ENCODE peak calls at places on chromosomes 7 and 10, in eight cellular contexts. One of them, this sample, is unnamed.

GRCh38 chr7:22351878-22352277 is 5.1 kb downstream of the RAPGEF5 start:
- DNase-seq in H1: no peak
- DNase-seq in IMR-90: no peak
- DNase-seq in stomach: no peak
- DNase-seq in HCT116: no peak
- DNase-seq in right lobe of liver: no peak
- DNase-seq in suprapubic skin: no peak
- DNase-seq in heart left ventricle: no peak
- DNase-seq in this sample: no peak

GRCh38 chr7:51040777-51041176 is 258.1 kb upstream of the GRB10 start:
- DNase-seq in heart left ventricle: no peak
- DNase-seq in IMR-90: no peak
- DNase-seq in H1: no peak
- DNase-seq in right lobe of liver: no peak
- DNase-seq in HCT116: no peak
- DNase-seq in stomach: no peak
- DNase-seq in suprapubic skin: no peak
- DNase-seq in this sample: no peak

GRCh38 chr7:128863433-128863989 is 855 bp downstream of the ATP6V1F start:
- DNase-seq in heart left ventricle: no peak
- DNase-seq in HCT116: peak; percentile 56
- DNase-seq in IMR-90: peak; percentile 74
- DNase-seq in right lobe of liver: no peak
- DNase-seq in stomach: peak; percentile 42
- DNase-seq in H1: no peak
- DNase-seq in suprapubic skin: no peak
- DNase-seq in this sample: peak; percentile 45

GRCh38 chr7:90749774-90750173 is 153.7 kb downstream of the CDK14 start:
- DNase-seq in heart left ventricle: no peak
- DNase-seq in stomach: no peak
- DNase-seq in IMR-90: peak; percentile 33
- DNase-seq in right lobe of liver: no peak
- DNase-seq in suprapubic skin: no peak
- DNase-seq in HCT116: no peak
- DNase-seq in H1: no peak
- DNase-seq in this sample: no peak

GRCh38 chr10:6321880-6322279 is 119.1 kb downstream of the PFKFB3 start:
- DNase-seq in heart left ventricle: no peak
- DNase-seq in suprapubic skin: no peak
- DNase-seq in right lobe of liver: no peak
- DNase-seq in H1: no peak
- DNase-seq in IMR-90: peak; percentile 59
- DNase-seq in HCT116: peak; percentile 8
- DNase-seq in stomach: no peak
- DNase-seq in this sample: no peak

GRCh38 chr7:32070406-32071360 is at the start of gene PDE1C:
- DNase-seq in HCT116: no peak
- DNase-seq in right lobe of liver: no peak
- DNase-seq in suprapubic skin: no peak
- DNase-seq in IMR-90: peak; percentile 19
- DNase-seq in H1: no peak
- DNase-seq in stomach: no peak
- DNase-seq in heart left ventricle: peak; percentile 78
- DNase-seq in this sample: no peak

GRCh38 chr10:32347363-32347735 is 391 bp upstream of the EPC1 start:
- DNase-seq in right lobe of liver: no peak
- DNase-seq in H1: no peak
- DNase-seq in stomach: no peak
- DNase-seq in suprapubic skin: peak; percentile 80
- DNase-seq in IMR-90: no peak
- DNase-seq in HCT116: peak; percentile 6
- DNase-seq in heart left ventricle: no peak
- DNase-seq in this sample: no peak

GRCh38 chr7:106841896-106842390 is 23.1 kb upstream of the PIK3CG start:
- DNase-seq in heart left ventricle: no peak
- DNase-seq in H1: no peak
- DNase-seq in IMR-90: no peak
- DNase-seq in HCT116: no peak
- DNase-seq in stomach: no peak
- DNase-seq in suprapubic skin: no peak
- DNase-seq in right lobe of liver: no peak
- DNase-seq in this sample: no peak

GRCh38 chr10:111057006-111057405 is 19.8 kb upstream of the ADRA2A start:
- DNase-seq in suprapubic skin: no peak
- DNase-seq in heart left ventricle: no peak
- DNase-seq in right lobe of liver: no peak
- DNase-seq in stomach: no peak
- DNase-seq in HCT116: no peak
- DNase-seq in IMR-90: no peak
- DNase-seq in H1: no peak
- DNase-seq in this sample: no peak

GRCh38 chr10:74008212-74008731 is 10.4 kb downstream of the VCL start:
- DNase-seq in right lobe of liver: no peak
- DNase-seq in IMR-90: peak; percentile 78
- DNase-seq in stomach: no peak
- DNase-seq in suprapubic skin: no peak
- DNase-seq in HCT116: no peak
- DNase-seq in H1: no peak
- DNase-seq in heart left ventricle: no peak
- DNase-seq in this sample: no peak

GRCh38 chr10:23053036-23053435 is 42.3 kb upstream of the MSRB2 start:
- DNase-seq in stomach: no peak
- DNase-seq in HCT116: no peak
- DNase-seq in H1: no peak
- DNase-seq in IMR-90: no peak
- DNase-seq in right lobe of liver: no peak
- DNase-seq in heart left ventricle: no peak
- DNase-seq in suprapubic skin: no peak
- DNase-seq in this sample: no peak

GRCh38 chr10:81873231-81873931 is 1.6 kb upstream of the NRG3 start:
- DNase-seq in H1: no peak
- DNase-seq in heart left ventricle: no peak
- DNase-seq in stomach: no peak
- DNase-seq in IMR-90: no peak
- DNase-seq in HCT116: no peak
- DNase-seq in right lobe of liver: no peak
- DNase-seq in suprapubic skin: no peak
- DNase-seq in this sample: no peak

GRCh38 chr7:74059681-74060588 is 23.7 kb upstream of the LIMK1 start:
- DNase-seq in right lobe of liver: peak; percentile 95
- DNase-seq in HCT116: peak; percentile 33
- DNase-seq in IMR-90: no peak
- DNase-seq in stomach: peak; percentile 96
- DNase-seq in H1: no peak
- DNase-seq in suprapubic skin: peak; percentile 89
- DNase-seq in heart left ventricle: no peak
- DNase-seq in this sample: peak; percentile 99

DNA sequence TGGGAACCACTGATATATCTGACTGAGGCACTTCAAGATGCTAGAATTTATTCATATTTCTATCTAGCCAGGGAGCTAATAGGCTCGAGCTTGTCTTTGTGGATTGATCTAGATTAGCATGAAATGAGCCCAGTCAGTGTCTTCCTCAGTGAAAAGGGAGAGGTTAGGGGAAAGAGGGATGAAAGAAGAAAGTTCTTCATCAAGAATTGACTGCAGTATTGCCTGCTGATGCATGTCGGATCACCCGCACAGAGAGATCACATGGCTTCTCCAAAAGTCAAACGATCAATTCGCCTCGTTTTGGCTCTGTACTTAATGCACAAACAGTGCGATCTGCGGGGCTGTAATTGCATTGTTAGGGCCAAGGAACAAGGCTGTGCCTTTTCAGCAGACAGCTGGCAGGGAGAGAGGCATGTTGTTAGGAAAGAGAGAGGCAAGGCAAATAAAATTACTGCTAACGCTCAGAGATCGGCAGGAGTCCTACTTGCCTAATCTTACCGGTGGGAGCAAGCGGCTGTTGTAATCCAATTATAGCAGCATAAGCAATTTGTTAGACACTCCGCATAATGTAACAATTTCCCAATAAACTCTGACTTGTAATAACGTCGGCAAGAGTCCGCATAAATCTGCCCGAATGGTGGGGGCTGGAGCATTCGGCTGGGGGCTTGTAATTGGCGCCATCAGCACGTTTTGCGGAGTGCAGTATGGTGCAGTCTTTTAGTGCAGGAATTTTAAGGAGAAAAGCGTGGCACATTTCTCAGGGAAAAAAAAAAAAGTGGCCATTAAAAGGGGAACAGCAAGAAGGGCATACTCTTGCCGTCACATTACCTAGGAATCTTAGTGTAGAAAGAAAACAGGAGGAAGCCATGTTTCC is 102.1 kb downstream of the POLL start:
- DNase-seq in H1: no peak
- DNase-seq in IMR-90: no peak
- DNase-seq in stomach: no peak
- DNase-seq in heart left ventricle: no peak
- DNase-seq in suprapubic skin: no peak
- DNase-seq in HCT116: no peak
- DNase-seq in right lobe of liver: peak; percentile 59
- DNase-seq in this sample: no peak
- H3K4me3 ChIP-seq in H1: peak overlapping the region; percentile 8
- H3K4me3 ChIP-seq in IMR-90: no peak overlapping the region
- H3K4me3 ChIP-seq in stomach: no peak overlapping the region
- H3K4me3 ChIP-seq in heart left ventricle: no peak overlapping the region
- H3K4me3 ChIP-seq in suprapubic skin: no peak overlapping the region
- H3K4me3 ChIP-seq in HCT116: no peak overlapping the region
- H3K4me3 ChIP-seq in right lobe of liver: peak overlapping the region; percentile 18
- H3K4me3 ChIP-seq in this sample: no peak overlapping the region

DNA sequence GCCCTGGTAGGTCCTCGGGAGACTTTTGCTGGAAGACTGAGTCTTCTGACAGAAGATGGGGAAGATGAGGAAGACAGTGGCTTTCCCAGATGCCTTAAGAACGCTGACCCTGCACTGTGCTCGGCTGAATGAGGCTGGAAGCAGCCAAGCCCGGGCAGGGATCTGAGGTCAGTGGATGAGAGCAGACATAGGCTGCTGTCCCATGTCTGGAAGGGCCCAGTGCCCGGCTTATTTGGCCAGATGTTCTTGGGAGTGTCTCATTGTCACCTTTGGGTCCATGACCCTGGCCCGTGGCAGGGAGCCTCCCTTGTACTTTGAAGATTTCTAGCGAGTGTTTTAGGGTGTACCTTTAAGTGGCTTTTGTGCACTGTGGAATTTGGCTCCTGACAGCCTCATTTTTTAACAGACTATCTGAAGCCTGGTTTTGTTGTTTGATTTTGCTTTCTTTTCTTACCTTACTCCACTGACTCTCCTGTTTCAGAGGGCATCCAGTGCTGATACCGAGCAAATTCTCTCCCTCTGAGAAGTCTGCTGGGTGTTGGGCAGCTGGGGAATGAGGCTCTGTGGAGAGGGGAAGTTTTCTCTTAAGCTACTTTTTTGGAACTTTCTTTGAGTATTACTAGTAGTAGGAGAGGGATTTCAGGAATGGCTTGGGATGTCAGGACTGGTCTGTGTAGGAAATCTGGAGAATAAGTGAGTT is 61.4 kb downstream of the CREB5 start:
- DNase-seq in HCT116: no peak
- DNase-seq in right lobe of liver: no peak
- DNase-seq in IMR-90: no peak
- DNase-seq in heart left ventricle: no peak
- DNase-seq in stomach: no peak
- DNase-seq in H1: no peak
- DNase-seq in suprapubic skin: peak; percentile 75
- DNase-seq in this sample: no peak
- H3K27me3 ChIP-seq in HCT116: peaks cover 82% of the 10 kb centered on the region
- H3K27me3 ChIP-seq in right lobe of liver: no peaks in the 10 kb centered on the region
- H3K27me3 ChIP-seq in IMR-90: no peaks in the 10 kb centered on the region
- H3K27me3 ChIP-seq in heart left ventricle: no peaks in the 10 kb centered on the region
- H3K27me3 ChIP-seq in stomach: no peaks in the 10 kb centered on the region
- H3K27me3 ChIP-seq in H1: no peaks in the 10 kb centered on the region
- H3K27me3 ChIP-seq in suprapubic skin: peaks cover 5% of the 10 kb centered on the region
- H3K27me3 ChIP-seq in this sample: no peaks in the 10 kb centered on the region

DNA sequence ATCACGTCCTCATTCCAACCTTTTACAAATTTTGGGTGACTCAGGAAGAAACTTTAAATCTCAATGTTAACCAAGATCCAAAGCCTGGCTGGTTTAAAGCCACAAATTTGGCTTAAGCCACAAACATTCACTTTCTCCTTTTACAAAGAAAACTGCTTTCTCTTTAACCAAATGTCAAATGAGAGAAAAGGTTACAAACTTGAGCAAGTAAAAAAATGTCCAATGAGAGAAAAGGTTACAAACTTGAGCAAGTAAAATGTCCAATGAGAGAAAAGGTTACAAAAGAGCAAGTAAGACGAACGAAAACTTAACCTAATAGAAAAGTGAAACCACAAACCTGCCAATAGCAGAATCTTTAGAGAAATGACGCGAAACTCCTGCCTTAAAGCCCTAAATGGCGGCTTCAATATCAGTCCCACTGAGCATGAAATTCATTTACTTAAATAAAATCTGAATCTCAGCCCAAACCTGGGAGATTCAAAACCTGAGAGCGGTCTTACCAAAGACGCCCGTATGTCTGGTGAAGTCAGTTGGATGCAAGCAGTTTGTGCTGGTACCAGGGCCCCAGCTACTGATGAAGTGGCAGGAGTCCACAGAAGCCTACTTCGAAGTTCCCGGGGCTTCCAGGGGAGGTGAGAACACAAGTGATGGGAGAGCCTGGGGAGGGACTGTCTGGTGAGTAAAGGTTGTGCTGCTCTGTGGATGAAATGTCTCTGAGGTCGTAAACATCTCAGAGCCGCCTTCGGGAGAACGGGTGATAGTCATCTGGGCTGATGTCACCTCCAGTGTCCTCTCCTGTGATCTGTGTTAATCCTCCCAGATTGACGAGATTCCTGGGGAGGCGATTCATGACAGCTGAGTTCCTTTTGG is 74.6 kb downstream of the PAXIP1 start:
- DNase-seq in stomach: peak; percentile 37
- DNase-seq in heart left ventricle: no peak
- DNase-seq in HCT116: peak; percentile 91
- DNase-seq in right lobe of liver: no peak
- DNase-seq in H1: no peak
- DNase-seq in suprapubic skin: no peak
- DNase-seq in IMR-90: peak; percentile 93
- DNase-seq in this sample: peak; percentile 29
- TF ChIP-seq POLR2A in stomach: no peak
- TF ChIP-seq POLR2A in heart left ventricle: peak; percentile 17
- TF ChIP-seq POLR2A in HCT116: no peak
- TF ChIP-seq POLR2A in right lobe of liver: no peak
- TF ChIP-seq POLR2A in H1: no peak
- TF ChIP-seq POLR2A in suprapubic skin: no peak
- TF ChIP-seq POLR2A in IMR-90: no peak
- TF ChIP-seq POLR2A in this sample: peak; percentile 36

DNA sequence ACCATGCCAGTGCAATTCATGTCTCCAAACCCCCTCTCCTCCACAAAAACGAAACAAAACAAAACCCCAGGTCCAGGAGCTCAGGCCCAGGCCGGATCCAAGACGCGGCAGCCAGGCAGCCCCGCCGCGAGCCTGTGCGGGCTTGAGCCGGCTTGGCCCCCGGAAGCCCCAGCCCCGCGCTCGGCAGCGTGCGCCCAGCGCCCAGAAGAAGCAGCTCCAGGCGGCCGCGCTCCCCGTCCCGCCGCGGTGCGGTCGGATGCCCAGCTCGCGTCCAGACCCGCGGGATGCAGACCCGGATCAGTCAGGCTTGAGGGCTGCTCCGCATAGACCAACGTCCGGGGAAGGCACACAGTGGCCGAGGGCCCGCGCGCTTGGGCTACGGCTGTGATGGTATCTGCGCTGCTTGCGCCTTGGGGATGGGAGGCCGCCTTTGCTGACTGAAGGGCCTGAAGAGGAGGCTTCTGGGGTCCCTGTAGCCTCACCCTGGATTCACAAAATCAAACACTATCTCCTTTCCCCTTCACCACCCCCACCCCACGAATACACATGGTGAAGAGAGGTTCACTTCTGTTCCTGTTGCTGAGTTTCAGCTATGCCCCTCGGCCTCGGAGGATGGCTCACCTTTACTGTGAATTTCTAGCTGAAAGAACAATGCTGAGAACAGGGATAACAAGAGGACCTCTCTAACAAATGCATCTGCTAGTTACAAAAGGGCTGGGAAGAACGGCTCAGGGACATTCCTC is 79.9 kb upstream of the EN2 start:
- DNase-seq in HCT116: no peak
- DNase-seq in H1: no peak
- DNase-seq in suprapubic skin: no peak
- DNase-seq in right lobe of liver: peak; percentile 53
- DNase-seq in IMR-90: peak; percentile 10
- DNase-seq in stomach: no peak
- DNase-seq in heart left ventricle: peak; percentile 39
- DNase-seq in this sample: no peak
- H3K4me3 ChIP-seq in HCT116: no peak overlapping the region
- H3K4me3 ChIP-seq in H1: no peak overlapping the region
- H3K4me3 ChIP-seq in suprapubic skin: peak overlapping the region; percentile 34
- H3K4me3 ChIP-seq in right lobe of liver: no peak overlapping the region
- H3K4me3 ChIP-seq in IMR-90: no peak overlapping the region
- H3K4me3 ChIP-seq in stomach: peak overlapping the region; percentile 11
- H3K4me3 ChIP-seq in heart left ventricle: no peak overlapping the region
- H3K4me3 ChIP-seq in this sample: no peak overlapping the region

This sample was measured in body of pancreas.